ENCODE peak calls at places on chromosomes 13 and 19, in five cellular contexts. One of them, this sample, is unnamed.

GRCh38 chr19:16601378-16602052 is 26.5 kb downstream of the MED26 start:
- DNase-seq in effector memory CD8-positive, alpha-beta T cell: no peak
- DNase-seq in stimulated activated CD4-positive, alpha-beta T cell treated with anti-CD3 and anti-CD28 coated beads, TNF-alpha, amount 100 ng/mL, for 48 hours: no peak
- DNase-seq in NCI-H345: no peak
- DNase-seq in activated T-cell treated with anti-CD3 and anti-CD28 coated beads, Interleukin-2, amount 50 U/mL, for 72 hours: no peak
- DNase-seq in this sample: no peak

GRCh38 chr19:56611288-56611687 is 16.2 kb downstream of the ZNF71 start:
- DNase-seq in effector memory CD8-positive, alpha-beta T cell: no peak
- DNase-seq in stimulated activated CD4-positive, alpha-beta T cell treated with anti-CD3 and anti-CD28 coated beads, TNF-alpha, amount 100 ng/mL, for 48 hours: no peak
- DNase-seq in NCI-H345: no peak
- DNase-seq in activated T-cell treated with anti-CD3 and anti-CD28 coated beads, Interleukin-2, amount 50 U/mL, for 72 hours: no peak
- DNase-seq in this sample: no peak

GRCh38 chr19:4507804-4508203 is 10.5 kb downstream of the PLIN4 start:
- DNase-seq in effector memory CD8-positive, alpha-beta T cell: no peak
- DNase-seq in stimulated activated CD4-positive, alpha-beta T cell treated with anti-CD3 and anti-CD28 coated beads, TNF-alpha, amount 100 ng/mL, for 48 hours: no peak
- DNase-seq in NCI-H345: no peak
- DNase-seq in activated T-cell treated with anti-CD3 and anti-CD28 coated beads, Interleukin-2, amount 50 U/mL, for 72 hours: no peak
- DNase-seq in this sample: no peak

GRCh38 chr19:906480-906879 is 6.5 kb downstream of the R3HDM4 start:
- DNase-seq in effector memory CD8-positive, alpha-beta T cell: no peak
- DNase-seq in stimulated activated CD4-positive, alpha-beta T cell treated with anti-CD3 and anti-CD28 coated beads, TNF-alpha, amount 100 ng/mL, for 48 hours: no peak
- DNase-seq in NCI-H345: no peak
- DNase-seq in activated T-cell treated with anti-CD3 and anti-CD28 coated beads, Interleukin-2, amount 50 U/mL, for 72 hours: no peak
- DNase-seq in this sample: no peak

GRCh38 chr19:4922530-4923378 is 13.5 kb downstream of the UHRF1 start:
- DNase-seq in effector memory CD8-positive, alpha-beta T cell: no peak
- DNase-seq in stimulated activated CD4-positive, alpha-beta T cell treated with anti-CD3 and anti-CD28 coated beads, TNF-alpha, amount 100 ng/mL, for 48 hours: no peak
- DNase-seq in NCI-H345: no peak
- DNase-seq in activated T-cell treated with anti-CD3 and anti-CD28 coated beads, Interleukin-2, amount 50 U/mL, for 72 hours: no peak
- DNase-seq in this sample: no peak

GRCh38 chr19:34220472-34221063 is 33.8 kb upstream of the GARRE1 start:
- DNase-seq in effector memory CD8-positive, alpha-beta T cell: peak
- DNase-seq in stimulated activated CD4-positive, alpha-beta T cell treated with anti-CD3 and anti-CD28 coated beads, TNF-alpha, amount 100 ng/mL, for 48 hours: peak
- DNase-seq in NCI-H345: peak
- DNase-seq in activated T-cell treated with anti-CD3 and anti-CD28 coated beads, Interleukin-2, amount 50 U/mL, for 72 hours: peak
- DNase-seq in this sample: peak

GRCh38 chr13:34547929-34548328 is 394.1 kb upstream of the NBEA start:
- DNase-seq in effector memory CD8-positive, alpha-beta T cell: no peak
- DNase-seq in stimulated activated CD4-positive, alpha-beta T cell treated with anti-CD3 and anti-CD28 coated beads, TNF-alpha, amount 100 ng/mL, for 48 hours: no peak
- DNase-seq in NCI-H345: no peak
- DNase-seq in activated T-cell treated with anti-CD3 and anti-CD28 coated beads, Interleukin-2, amount 50 U/mL, for 72 hours: no peak
- DNase-seq in this sample: no peak

GRCh38 chr19:12162882-12163806 is at the start of gene ZNF136:
- DNase-seq in effector memory CD8-positive, alpha-beta T cell: peak
- DNase-seq in stimulated activated CD4-positive, alpha-beta T cell treated with anti-CD3 and anti-CD28 coated beads, TNF-alpha, amount 100 ng/mL, for 48 hours: peak
- DNase-seq in NCI-H345: peak
- DNase-seq in activated T-cell treated with anti-CD3 and anti-CD28 coated beads, Interleukin-2, amount 50 U/mL, for 72 hours: peak
- DNase-seq in this sample: peak

GRCh38 chr19:48506138-48506733 is 5.4 kb downstream of the LMTK3 start:
- DNase-seq in effector memory CD8-positive, alpha-beta T cell: no peak
- DNase-seq in stimulated activated CD4-positive, alpha-beta T cell treated with anti-CD3 and anti-CD28 coated beads, TNF-alpha, amount 100 ng/mL, for 48 hours: no peak
- DNase-seq in NCI-H345: peak
- DNase-seq in activated T-cell treated with anti-CD3 and anti-CD28 coated beads, Interleukin-2, amount 50 U/mL, for 72 hours: no peak
- DNase-seq in this sample: no peak

GRCh38 chr13:106230450-106230849 is 305.0 kb downstream of the EFNB2 start:
- DNase-seq in effector memory CD8-positive, alpha-beta T cell: no peak
- DNase-seq in stimulated activated CD4-positive, alpha-beta T cell treated with anti-CD3 and anti-CD28 coated beads, TNF-alpha, amount 100 ng/mL, for 48 hours: no peak
- DNase-seq in NCI-H345: no peak
- DNase-seq in activated T-cell treated with anti-CD3 and anti-CD28 coated beads, Interleukin-2, amount 50 U/mL, for 72 hours: no peak
- DNase-seq in this sample: no peak

GRCh38 chr13:94433055-94433947 is 46.2 kb downstream of the DCT start:
- DNase-seq in effector memory CD8-positive, alpha-beta T cell: no peak
- DNase-seq in stimulated activated CD4-positive, alpha-beta T cell treated with anti-CD3 and anti-CD28 coated beads, TNF-alpha, amount 100 ng/mL, for 48 hours: peak
- DNase-seq in NCI-H345: peak
- DNase-seq in activated T-cell treated with anti-CD3 and anti-CD28 coated beads, Interleukin-2, amount 50 U/mL, for 72 hours: peak
- DNase-seq in this sample: no peak

GRCh38 chr13:114090476-114090875 is 41.9 kb downstream of the RASA3 start:
- DNase-seq in effector memory CD8-positive, alpha-beta T cell: no peak
- DNase-seq in stimulated activated CD4-positive, alpha-beta T cell treated with anti-CD3 and anti-CD28 coated beads, TNF-alpha, amount 100 ng/mL, for 48 hours: no peak
- DNase-seq in NCI-H345: no peak
- DNase-seq in activated T-cell treated with anti-CD3 and anti-CD28 coated beads, Interleukin-2, amount 50 U/mL, for 72 hours: no peak
- DNase-seq in this sample: no peak

GRCh38 chr19:9107375-9107774 is at the start of gene OR7G2:
- DNase-seq in effector memory CD8-positive, alpha-beta T cell: no peak
- DNase-seq in stimulated activated CD4-positive, alpha-beta T cell treated with anti-CD3 and anti-CD28 coated beads, TNF-alpha, amount 100 ng/mL, for 48 hours: no peak
- DNase-seq in NCI-H345: no peak
- DNase-seq in activated T-cell treated with anti-CD3 and anti-CD28 coated beads, Interleukin-2, amount 50 U/mL, for 72 hours: no peak
- DNase-seq in this sample: no peak

GRCh38 chr13:89115307-89115706 is 1444.1 kb downstream of the SLITRK5 start:
- DNase-seq in effector memory CD8-positive, alpha-beta T cell: no peak
- DNase-seq in stimulated activated CD4-positive, alpha-beta T cell treated with anti-CD3 and anti-CD28 coated beads, TNF-alpha, amount 100 ng/mL, for 48 hours: no peak
- DNase-seq in NCI-H345: no peak
- DNase-seq in activated T-cell treated with anti-CD3 and anti-CD28 coated beads, Interleukin-2, amount 50 U/mL, for 72 hours: no peak
- DNase-seq in this sample: no peak

GRCh38 chr13:48132961-48133360 is 38.1 kb upstream of the MED4 start:
- DNase-seq in effector memory CD8-positive, alpha-beta T cell: no peak
- DNase-seq in stimulated activated CD4-positive, alpha-beta T cell treated with anti-CD3 and anti-CD28 coated beads, TNF-alpha, amount 100 ng/mL, for 48 hours: no peak
- DNase-seq in NCI-H345: no peak
- DNase-seq in activated T-cell treated with anti-CD3 and anti-CD28 coated beads, Interleukin-2, amount 50 U/mL, for 72 hours: no peak
- DNase-seq in this sample: no peak

GRCh38 chr19:17266975-17267788 is at the start of gene BABAM1:
- DNase-seq in effector memory CD8-positive, alpha-beta T cell: peak
- DNase-seq in stimulated activated CD4-positive, alpha-beta T cell treated with anti-CD3 and anti-CD28 coated beads, TNF-alpha, amount 100 ng/mL, for 48 hours: peak
- DNase-seq in NCI-H345: peak
- DNase-seq in activated T-cell treated with anti-CD3 and anti-CD28 coated beads, Interleukin-2, amount 50 U/mL, for 72 hours: peak
- DNase-seq in this sample: peak

GRCh38 chr13:112684444-112684843 is 5.4 kb upstream of the ATP11A start:
- DNase-seq in effector memory CD8-positive, alpha-beta T cell: no peak
- DNase-seq in stimulated activated CD4-positive, alpha-beta T cell treated with anti-CD3 and anti-CD28 coated beads, TNF-alpha, amount 100 ng/mL, for 48 hours: no peak
- DNase-seq in NCI-H345: no peak
- DNase-seq in activated T-cell treated with anti-CD3 and anti-CD28 coated beads, Interleukin-2, amount 50 U/mL, for 72 hours: no peak
- DNase-seq in this sample: no peak

GRCh38 chr19:53190253-53190652 is 2.9 kb downstream of the ZNF665 start:
- DNase-seq in effector memory CD8-positive, alpha-beta T cell: no peak
- DNase-seq in stimulated activated CD4-positive, alpha-beta T cell treated with anti-CD3 and anti-CD28 coated beads, TNF-alpha, amount 100 ng/mL, for 48 hours: no peak
- DNase-seq in NCI-H345: no peak
- DNase-seq in activated T-cell treated with anti-CD3 and anti-CD28 coated beads, Interleukin-2, amount 50 U/mL, for 72 hours: no peak
- DNase-seq in this sample: no peak

GRCh38 chr19:46665072-46665471 is 4.1 kb upstream of the DACT3 start:
- DNase-seq in effector memory CD8-positive, alpha-beta T cell: no peak
- DNase-seq in stimulated activated CD4-positive, alpha-beta T cell treated with anti-CD3 and anti-CD28 coated beads, TNF-alpha, amount 100 ng/mL, for 48 hours: no peak
- DNase-seq in NCI-H345: no peak
- DNase-seq in activated T-cell treated with anti-CD3 and anti-CD28 coated beads, Interleukin-2, amount 50 U/mL, for 72 hours: no peak
- DNase-seq in this sample: no peak

GRCh38 chr19:31257025-31257424 is 92.2 kb downstream of the TSHZ3 start:
- DNase-seq in effector memory CD8-positive, alpha-beta T cell: no peak
- DNase-seq in stimulated activated CD4-positive, alpha-beta T cell treated with anti-CD3 and anti-CD28 coated beads, TNF-alpha, amount 100 ng/mL, for 48 hours: no peak
- DNase-seq in NCI-H345: no peak
- DNase-seq in activated T-cell treated with anti-CD3 and anti-CD28 coated beads, Interleukin-2, amount 50 U/mL, for 72 hours: no peak
- DNase-seq in this sample: no peak

GRCh38 chr13:45769072-45769471 is 67.0 kb downstream of the CBY2 start:
- DNase-seq in effector memory CD8-positive, alpha-beta T cell: no peak
- DNase-seq in stimulated activated CD4-positive, alpha-beta T cell treated with anti-CD3 and anti-CD28 coated beads, TNF-alpha, amount 100 ng/mL, for 48 hours: no peak
- DNase-seq in NCI-H345: no peak
- DNase-seq in activated T-cell treated with anti-CD3 and anti-CD28 coated beads, Interleukin-2, amount 50 U/mL, for 72 hours: no peak
- DNase-seq in this sample: no peak

GRCh38 chr19:8569066-8569761 is 8.0 kb downstream of the MYO1F start:
- DNase-seq in effector memory CD8-positive, alpha-beta T cell: peak
- DNase-seq in stimulated activated CD4-positive, alpha-beta T cell treated with anti-CD3 and anti-CD28 coated beads, TNF-alpha, amount 100 ng/mL, for 48 hours: no peak
- DNase-seq in NCI-H345: no peak
- DNase-seq in activated T-cell treated with anti-CD3 and anti-CD28 coated beads, Interleukin-2, amount 50 U/mL, for 72 hours: peak
- DNase-seq in this sample: no peak

GRCh38 chr19:11373166-11373884 is 1.1 kb upstream of the SWSAP1 start:
- DNase-seq in effector memory CD8-positive, alpha-beta T cell: no peak
- DNase-seq in stimulated activated CD4-positive, alpha-beta T cell treated with anti-CD3 and anti-CD28 coated beads, TNF-alpha, amount 100 ng/mL, for 48 hours: no peak
- DNase-seq in NCI-H345: peak
- DNase-seq in activated T-cell treated with anti-CD3 and anti-CD28 coated beads, Interleukin-2, amount 50 U/mL, for 72 hours: no peak
- DNase-seq in this sample: peak

GRCh38 chr19:55253842-55254624 is 4.8 kb downstream of the PPP6R1 start:
- DNase-seq in effector memory CD8-positive, alpha-beta T cell: peak
- DNase-seq in stimulated activated CD4-positive, alpha-beta T cell treated with anti-CD3 and anti-CD28 coated beads, TNF-alpha, amount 100 ng/mL, for 48 hours: no peak
- DNase-seq in NCI-H345: peak
- DNase-seq in activated T-cell treated with anti-CD3 and anti-CD28 coated beads, Interleukin-2, amount 50 U/mL, for 72 hours: peak
- DNase-seq in this sample: no peak

GRCh38 chr13:40438999-40439797 is 227.2 kb downstream of the FOXO1 start:
- DNase-seq in effector memory CD8-positive, alpha-beta T cell: no peak
- DNase-seq in stimulated activated CD4-positive, alpha-beta T cell treated with anti-CD3 and anti-CD28 coated beads, TNF-alpha, amount 100 ng/mL, for 48 hours: no peak
- DNase-seq in NCI-H345: no peak
- DNase-seq in activated T-cell treated with anti-CD3 and anti-CD28 coated beads, Interleukin-2, amount 50 U/mL, for 72 hours: peak
- DNase-seq in this sample: no peak

GRCh38 chr19:29446331-29446730 is 79.5 kb upstream of the VSTM2B start:
- DNase-seq in effector memory CD8-positive, alpha-beta T cell: no peak
- DNase-seq in stimulated activated CD4-positive, alpha-beta T cell treated with anti-CD3 and anti-CD28 coated beads, TNF-alpha, amount 100 ng/mL, for 48 hours: no peak
- DNase-seq in NCI-H345: no peak
- DNase-seq in activated T-cell treated with anti-CD3 and anti-CD28 coated beads, Interleukin-2, amount 50 U/mL, for 72 hours: no peak
- DNase-seq in this sample: no peak

GRCh38 chr19:57812201-57812600 is 2.5 kb downstream of the ZNF552 start:
- DNase-seq in effector memory CD8-positive, alpha-beta T cell: no peak
- DNase-seq in stimulated activated CD4-positive, alpha-beta T cell treated with anti-CD3 and anti-CD28 coated beads, TNF-alpha, amount 100 ng/mL, for 48 hours: no peak
- DNase-seq in NCI-H345: no peak
- DNase-seq in activated T-cell treated with anti-CD3 and anti-CD28 coated beads, Interleukin-2, amount 50 U/mL, for 72 hours: peak
- DNase-seq in this sample: no peak

GRCh38 chr13:46598140-46598819 is 45.3 kb downstream of the LRCH1 start:
- DNase-seq in effector memory CD8-positive, alpha-beta T cell: no peak
- DNase-seq in stimulated activated CD4-positive, alpha-beta T cell treated with anti-CD3 and anti-CD28 coated beads, TNF-alpha, amount 100 ng/mL, for 48 hours: no peak
- DNase-seq in NCI-H345: no peak
- DNase-seq in activated T-cell treated with anti-CD3 and anti-CD28 coated beads, Interleukin-2, amount 50 U/mL, for 72 hours: no peak
- DNase-seq in this sample: no peak

GRCh38 chr13:39603424-39603947 is 493 bp upstream of the LHFPL6 start:
- DNase-seq in effector memory CD8-positive, alpha-beta T cell: no peak
- DNase-seq in stimulated activated CD4-positive, alpha-beta T cell treated with anti-CD3 and anti-CD28 coated beads, TNF-alpha, amount 100 ng/mL, for 48 hours: no peak
- DNase-seq in NCI-H345: peak
- DNase-seq in activated T-cell treated with anti-CD3 and anti-CD28 coated beads, Interleukin-2, amount 50 U/mL, for 72 hours: no peak
- DNase-seq in this sample: no peak

GRCh38 chr19:9914315-9915207 is 21.8 kb downstream of the OLFM2 start:
- DNase-seq in effector memory CD8-positive, alpha-beta T cell: peak
- DNase-seq in stimulated activated CD4-positive, alpha-beta T cell treated with anti-CD3 and anti-CD28 coated beads, TNF-alpha, amount 100 ng/mL, for 48 hours: peak
- DNase-seq in NCI-H345: peak
- DNase-seq in activated T-cell treated with anti-CD3 and anti-CD28 coated beads, Interleukin-2, amount 50 U/mL, for 72 hours: peak
- DNase-seq in this sample: peak

GRCh38 chr13:76764429-76764828 is 121.8 kb downstream of the KCTD12 start:
- DNase-seq in effector memory CD8-positive, alpha-beta T cell: no peak
- DNase-seq in stimulated activated CD4-positive, alpha-beta T cell treated with anti-CD3 and anti-CD28 coated beads, TNF-alpha, amount 100 ng/mL, for 48 hours: no peak
- DNase-seq in NCI-H345: no peak
- DNase-seq in activated T-cell treated with anti-CD3 and anti-CD28 coated beads, Interleukin-2, amount 50 U/mL, for 72 hours: no peak
- DNase-seq in this sample: no peak

GRCh38 chr13:40230833-40231266 is 435.6 kb downstream of the FOXO1 start:
- DNase-seq in effector memory CD8-positive, alpha-beta T cell: no peak
- DNase-seq in stimulated activated CD4-positive, alpha-beta T cell treated with anti-CD3 and anti-CD28 coated beads, TNF-alpha, amount 100 ng/mL, for 48 hours: no peak
- DNase-seq in NCI-H345: no peak
- DNase-seq in activated T-cell treated with anti-CD3 and anti-CD28 coated beads, Interleukin-2, amount 50 U/mL, for 72 hours: no peak
- DNase-seq in this sample: no peak

GRCh38 chr13:73914119-73914518 is 220.1 kb downstream of the KLF12 start:
- DNase-seq in effector memory CD8-positive, alpha-beta T cell: no peak
- DNase-seq in stimulated activated CD4-positive, alpha-beta T cell treated with anti-CD3 and anti-CD28 coated beads, TNF-alpha, amount 100 ng/mL, for 48 hours: no peak
- DNase-seq in NCI-H345: no peak
- DNase-seq in activated T-cell treated with anti-CD3 and anti-CD28 coated beads, Interleukin-2, amount 50 U/mL, for 72 hours: no peak
- DNase-seq in this sample: no peak